ENCODE peak calls at places on chromosomes 3 and 15, in seven cellular contexts. O is aorta, A is cardiac muscle cell, G is A549, F is NCI-H524, B is NCI-H69, D is hypothalamus. Q is an unnamed sample.

GRCh38 chr15:27865926-27866325 is 233.2 kb downstream of the OCA2 start:
- DNase-seq in D (no peak), G (no peak), A (no peak), B (no peak), F (no peak), O (no peak), Q (no peak)

GRCh38 chr3:123076496-123077418 is 9.9 kb downstream of the PDIA5 start:
- DNase-seq in A (no peak), G (no peak), D (no peak), B (peak; percentile 35), O (peak; percentile 84), F (peak; percentile 92), Q (peak; percentile 6)

GRCh38 chr3:117989982-117990381 is 1044.7 kb downstream of the IGSF11 start:
- DNase-seq in F (no peak), O (no peak), G (no peak), D (no peak), B (no peak), A (no peak), Q (no peak)

GRCh38 chr3:14352002-14352627 is 50.3 kb upstream of the SLC6A6 start:
- DNase-seq in A (no peak), D (no peak), B (peak; percentile 94), O (no peak), G (peak; percentile 57), F (peak; percentile 22), Q (no peak)

GRCh38 chr15:70062321-70062956 is 35.3 kb downstream of the TLE3 start:
- DNase-seq in B (peak; percentile 78), A (peak; percentile 95), F (no peak), D (peak; percentile 88), G (no peak), O (no peak), Q (peak; percentile 91)

GRCh38 chr15:48748535-48748934 is 62.3 kb downstream of the CEP152 start:
- DNase-seq in G (no peak), B (no peak), D (no peak), O (no peak), A (peak; percentile 30), F (no peak), Q (no peak)

GRCh38 chr15:22257047-22257667 is 176.8 kb downstream of the OR4M2 start:
- DNase-seq in G (peak; percentile 77), D (no peak), B (no peak), O (no peak), F (no peak), A (no peak), Q (no peak)

GRCh38 chr15:66946578-66947164 is 118.7 kb upstream of the SMAD3 start:
- DNase-seq in D (peak; percentile 32), O (peak; percentile 68), F (peak; percentile 52), B (peak; percentile 74), G (peak; percentile 92), A (peak; percentile 78), Q (peak; percentile 80)

GRCh38 chr3:189119947-189120346 is 51.8 kb upstream of the TPRG1 start:
- DNase-seq in F (no peak), O (no peak), A (no peak), G (no peak), D (no peak), B (no peak), Q (no peak)

Q was measured in Calu3.